ENCODE peak calls at places on chromosomes 5 and 9, in nine cellular contexts. J is GM13977, K is fibroblast of pulmonary artery, R is pancreas, Y is HFF-Myc, Q is WERI-Rb-1, D is retinal pigment epithelial cell, N is fibroblast of the aortic adventitia, G is GM12865. T is an unnamed sample.

GRCh38 chr9:13513710-13514444 is 234.4 kb upstream of the MPDZ start:
- DNase-seq in J (no peak), K (peak), R (no peak), Y (peak), Q (no peak), D (no peak), N (peak), G (no peak), T (no peak)

GRCh38 chr5:122978644-122979297 is 57.8 kb downstream of the PPIC start:
- DNase-seq in J (no peak), K (no peak), R (no peak), Y (no peak), Q (no peak), D (no peak), N (no peak), G (no peak), T (no peak)

GRCh38 chr9:136059851-136060670 is 35.0 kb downstream of the NACC2 start:
- DNase-seq in J (no peak), K (peak), R (peak), Y (peak), Q (no peak), D (peak), N (peak), G (no peak), T (no peak)

GRCh38 chr9:5632540-5632939 is 3.6 kb downstream of the RIC1 start:
- DNase-seq in J (no peak), K (no peak), R (no peak), Y (no peak), Q (no peak), D (no peak), N (no peak), G (peak), T (no peak)

GRCh38 chr9:80922544-80922943 is 766.8 kb downstream of the TLE1 start:
- DNase-seq in J (no peak), K (no peak), R (no peak), Y (no peak), Q (no peak), D (no peak), N (no peak), G (no peak), T (no peak)

GRCh38 chr5:122789461-122790171 is 14.7 kb downstream of the SNX2 start:
- DNase-seq in J (no peak), K (no peak), R (no peak), Y (no peak), Q (no peak), D (no peak), N (no peak), G (no peak), T (no peak)

GRCh38 chr9:20663133-20663532 is 20.9 kb upstream of the FOCAD start:
- DNase-seq in J (no peak), K (no peak), R (no peak), Y (no peak), Q (no peak), D (no peak), N (no peak), G (no peak), T (no peak)

GRCh38 chr5:54176066-54176835 is 134.1 kb downstream of the ARL15 start:
- DNase-seq in J (no peak), K (no peak), R (no peak), Y (no peak), Q (no peak), D (no peak), N (no peak), G (no peak), T (no peak)

GRCh38 chr9:106864533-106865143 is 1.7 kb downstream of the ZNF462 start:
- DNase-seq in J (no peak), K (peak), R (no peak), Y (no peak), Q (no peak), D (no peak), N (peak), G (no peak), T (no peak)

GRCh38 chr9:133835273-133835901 is 97.2 kb upstream of the SARDH start:
- DNase-seq in J (no peak), K (no peak), R (no peak), Y (no peak), Q (no peak), D (no peak), N (no peak), G (no peak), T (no peak)

GRCh38 chr9:22119537-22120167 is 110.5 kb upstream of the CDKN2B start:
- DNase-seq in J (no peak), K (peak), R (no peak), Y (no peak), Q (peak), D (no peak), N (peak), G (peak), T (no peak)
- TF ChIP-seq CTCF in J (peak), K (peak), R (no peak), Y (peak), Q (peak), D (peak), N (peak), G (peak), T (peak)

GRCh38 chr5:36944607-36945225 is 68.1 kb downstream of the NIPBL start:
- DNase-seq in J (peak), K (peak), R (no peak), Y (no peak), Q (no peak), D (no peak), N (peak), G (peak), T (no peak)
- TF ChIP-seq CTCF in J (peak), K (peak), R (peak), Y (peak), Q (no peak), D (peak), N (peak), G (peak), T (peak)

DNA sequence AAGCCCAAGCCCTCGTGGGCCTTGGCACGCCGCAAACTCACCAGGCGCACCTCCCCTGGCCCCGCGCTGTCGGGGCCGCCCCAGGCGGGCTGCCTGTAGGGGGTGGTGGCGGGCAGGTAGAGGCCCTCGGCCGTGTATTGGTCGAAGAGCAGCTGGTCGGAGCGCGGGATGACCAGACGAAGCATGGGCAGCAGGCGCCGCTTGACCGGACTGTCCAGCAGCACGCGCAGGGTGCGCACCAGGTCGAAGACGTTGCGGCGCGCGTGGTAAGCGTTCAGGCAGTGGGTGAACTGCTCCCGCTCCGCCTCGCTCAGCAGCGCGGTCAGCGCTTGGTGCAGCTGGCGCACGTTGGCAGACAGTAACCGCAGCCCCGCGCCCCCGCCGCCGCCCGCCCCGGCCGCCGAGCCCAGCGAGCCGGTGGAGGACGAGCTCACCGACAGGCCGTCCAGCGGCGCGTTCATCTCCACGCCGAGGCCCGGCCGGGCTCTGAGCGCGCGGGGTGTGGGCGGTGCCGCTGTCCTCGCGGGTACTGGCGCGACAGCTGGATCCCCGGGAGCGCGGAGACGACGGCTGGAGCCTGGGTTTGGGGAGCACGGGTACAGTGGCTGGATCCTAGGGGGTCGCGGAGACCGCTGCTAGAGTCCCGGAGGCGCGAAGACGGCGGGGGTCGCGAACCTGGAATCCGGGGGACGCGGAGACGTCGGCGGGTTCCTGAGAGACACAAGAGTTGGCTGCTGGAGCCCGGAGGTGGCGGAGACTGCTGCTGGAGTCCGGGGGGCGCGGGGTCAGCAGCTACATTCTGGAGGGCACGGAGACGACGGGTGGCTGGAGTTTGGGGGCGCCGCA is 709 bp downstream of the WHRN start:
- DNase-seq in J (peak), K (peak), R (peak), Y (no peak), Q (peak), D (peak), N (no peak), G (no peak), T (no peak)
- TF ChIP-seq CTCF in J (peak), K (peak), R (peak), Y (peak), Q (peak), D (peak), N (peak), G (no peak), T (peak)

GRCh38 chr9:97475079-97475478 is 26.4 kb upstream of the TMOD1 start:
- DNase-seq in J (no peak), K (no peak), R (no peak), Y (peak), Q (no peak), D (no peak), N (no peak), G (no peak), T (no peak)

GRCh38 chr9:97468658-97469448 is 32.6 kb upstream of the TMOD1 start:
- DNase-seq in J (peak), K (peak), R (peak), Y (peak), Q (peak), D (peak), N (peak), G (peak), T (no peak)

GRCh38 chr9:97474373-97474925 is 27.0 kb upstream of the TMOD1 start:
- DNase-seq in J (no peak), K (no peak), R (no peak), Y (no peak), Q (no peak), D (no peak), N (no peak), G (no peak), T (no peak)

GRCh38 chr9:97473717-97474116 is 27.7 kb upstream of the TMOD1 start:
- DNase-seq in J (no peak), K (no peak), R (no peak), Y (no peak), Q (no peak), D (no peak), N (no peak), G (no peak), T (no peak)

GRCh38 chr9:97470076-97470475 is 31.4 kb upstream of the TMOD1 start:
- DNase-seq in J (no peak), K (no peak), R (no peak), Y (no peak), Q (peak), D (no peak), N (no peak), G (peak), T (no peak)
- TF ChIP-seq CTCF in J (peak), K (peak), R (no peak), Y (peak), Q (peak), D (peak), N (no peak), G (peak), T (peak)

GRCh38 chr5:8522635-8523034 is 653.7 kb downstream of the MTRR start:
- DNase-seq in J (no peak), K (no peak), R (no peak), Y (no peak), Q (no peak), D (no peak), N (no peak), G (no peak), T (no peak)
- TF ChIP-seq CTCF in J (no peak), K (no peak), R (no peak), Y (no peak), Q (no peak), D (no peak), N (no peak), G (no peak), T (peak)

GRCh38 chr5:173201636-173202265 is 33.3 kb downstream of the NKX2-5 start:
- DNase-seq in J (no peak), K (peak), R (no peak), Y (no peak), Q (no peak), D (peak), N (peak), G (no peak), T (peak)

GRCh38 chr5:173198049-173198448 is 37.0 kb downstream of the NKX2-5 start:
- DNase-seq in J (no peak), K (no peak), R (no peak), Y (no peak), Q (no peak), D (no peak), N (no peak), G (no peak), T (no peak)

GRCh38 chr5:173197375-173197891 is 37.6 kb downstream of the NKX2-5 start:
- DNase-seq in J (no peak), K (no peak), R (no peak), Y (no peak), Q (no peak), D (no peak), N (no peak), G (no peak), T (no peak)

GRCh38 chr5:173202266-173202875 is 32.6 kb downstream of the NKX2-5 start:
- DNase-seq in J (no peak), K (no peak), R (no peak), Y (no peak), Q (no peak), D (no peak), N (no peak), G (no peak), T (no peak)

DNA sequence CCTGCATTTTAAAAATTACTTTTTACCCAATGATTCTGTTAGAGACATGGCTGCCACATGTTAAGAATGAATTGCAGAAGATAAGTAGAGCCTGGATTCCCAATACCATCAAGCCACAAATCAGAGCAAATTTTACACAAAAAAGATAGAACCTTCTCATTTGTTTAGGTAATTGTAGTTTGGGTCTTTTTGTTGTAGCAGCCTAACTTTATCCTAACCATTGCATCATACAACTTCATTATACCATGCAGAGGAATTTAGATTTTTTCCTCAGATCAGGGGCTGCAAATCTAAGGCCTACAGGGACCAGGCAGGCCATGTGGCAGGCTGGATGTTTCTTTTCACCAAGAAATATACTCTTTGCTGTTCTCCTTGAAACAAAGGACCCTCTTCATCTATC is 34.6 kb downstream of the NKX2-5 start:
- DNase-seq in J (no peak), K (no peak), R (no peak), Y (no peak), Q (no peak), D (no peak), N (no peak), G (no peak), T (no peak)
- TF ChIP-seq CTCF in J (no peak), K (no peak), R (no peak), Y (no peak), Q (no peak), D (no peak), N (no peak), G (no peak), T (no peak)

GRCh38 chr9:93302586-93303257 is 118.8 kb downstream of the WNK2 start:
- DNase-seq in J (peak), K (peak), R (peak), Y (peak), Q (peak), D (peak), N (peak), G (peak), T (no peak)

GRCh38 chr9:93303258-93303771 is 119.4 kb downstream of the WNK2 start:
- DNase-seq in J (peak), K (no peak), R (no peak), Y (no peak), Q (no peak), D (no peak), N (no peak), G (no peak), T (no peak)

GRCh38 chr9:93304574-93305496 is 120.9 kb downstream of the WNK2 start:
- DNase-seq in J (peak), K (peak), R (peak), Y (peak), Q (peak), D (no peak), N (peak), G (peak), T (no peak)

GRCh38 chr9:93305497-93306020 is 121.6 kb downstream of the WNK2 start:
- DNase-seq in J (no peak), K (no peak), R (no peak), Y (no peak), Q (no peak), D (no peak), N (no peak), G (no peak), T (no peak)

DNA sequence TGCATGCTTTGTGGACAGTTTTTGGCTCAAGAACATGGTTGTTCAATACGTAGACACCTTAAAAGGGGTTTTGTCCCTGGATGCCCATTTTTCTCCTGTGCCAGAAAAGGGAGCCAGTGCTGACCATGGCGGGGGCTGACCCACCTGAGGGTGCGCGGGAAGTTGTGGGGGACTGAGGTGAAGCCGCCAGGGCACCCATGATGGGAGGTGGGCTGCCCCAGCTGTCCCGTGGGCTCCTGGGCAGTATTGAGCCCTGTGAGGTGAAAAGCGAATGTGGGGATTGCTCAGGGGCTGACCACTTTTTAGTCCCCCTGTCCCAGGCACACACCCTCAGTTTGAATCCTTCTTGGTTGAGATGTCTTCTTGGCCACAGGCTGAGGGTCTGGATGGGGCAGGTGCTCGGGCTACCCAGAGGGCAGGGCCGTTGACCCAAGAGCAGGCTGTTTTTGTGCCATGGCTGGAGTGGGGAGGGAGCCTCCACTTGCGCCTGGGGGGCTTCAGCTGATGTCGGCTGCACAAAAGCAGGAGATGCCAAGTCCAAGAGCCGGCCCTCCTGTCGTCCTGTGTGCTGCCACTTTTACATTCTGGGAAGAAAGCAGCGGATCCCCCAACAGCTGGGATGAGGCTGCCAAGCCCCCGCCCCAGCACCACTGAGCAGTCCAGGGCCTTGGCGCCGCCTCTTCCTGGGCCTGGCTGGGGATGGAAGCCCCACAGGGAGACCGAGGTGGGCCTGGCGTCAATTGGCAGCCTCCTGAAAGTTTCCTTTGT is 120.1 kb downstream of the WNK2 start:
- DNase-seq in J (peak), K (no peak), R (peak), Y (no peak), Q (no peak), D (no peak), N (no peak), G (no peak), T (no peak)
- TF ChIP-seq CTCF in J (no peak), K (no peak), R (no peak), Y (no peak), Q (no peak), D (no peak), N (no peak), G (no peak), T (no peak)

DNA sequence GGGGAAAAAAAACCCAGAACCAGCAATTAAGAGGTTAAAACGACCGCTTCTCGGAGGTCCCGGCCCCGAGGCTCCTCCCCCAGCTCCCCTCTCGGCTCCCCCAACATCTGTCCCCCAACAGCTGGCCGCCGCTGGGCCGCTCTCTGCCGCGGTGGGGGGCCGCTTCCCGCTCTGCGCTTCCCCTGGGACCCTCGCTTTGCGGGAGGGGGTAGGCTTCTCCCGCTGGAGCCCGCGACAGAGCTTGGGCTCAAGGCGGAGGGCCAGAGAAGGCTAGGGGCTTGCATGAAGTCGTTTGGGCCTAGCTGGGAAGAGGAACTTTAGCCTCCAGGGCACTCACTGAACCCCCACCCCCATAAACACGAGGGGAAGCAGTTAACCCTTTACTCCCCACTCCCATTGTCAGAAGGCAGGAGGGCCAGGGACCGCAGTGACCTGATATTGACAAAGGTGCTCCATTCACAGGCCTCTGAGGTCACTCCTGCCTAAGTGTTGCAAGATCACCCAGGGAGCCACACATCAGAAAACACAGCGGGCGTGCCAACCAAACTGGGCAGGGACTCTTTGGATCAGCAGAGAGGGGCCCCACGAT is 7.4 kb downstream of the LHX6 start:
- DNase-seq in J (peak), K (no peak), R (no peak), Y (no peak), Q (no peak), D (no peak), N (no peak), G (no peak), T (no peak)
- TF ChIP-seq CTCF in J (no peak), K (no peak), R (no peak), Y (no peak), Q (no peak), D (no peak), N (no peak), G (no peak), T (no peak)

GRCh38 chr9:69671904-69672827 is at the start of gene APBA1:
- DNase-seq in J (peak), K (peak), R (peak), Y (no peak), Q (peak), D (no peak), N (peak), G (peak), T (no peak)
- TF ChIP-seq CTCF in J (no peak), K (no peak), R (no peak), Y (no peak), Q (peak), D (no peak), N (no peak), G (no peak), T (no peak)

DNA sequence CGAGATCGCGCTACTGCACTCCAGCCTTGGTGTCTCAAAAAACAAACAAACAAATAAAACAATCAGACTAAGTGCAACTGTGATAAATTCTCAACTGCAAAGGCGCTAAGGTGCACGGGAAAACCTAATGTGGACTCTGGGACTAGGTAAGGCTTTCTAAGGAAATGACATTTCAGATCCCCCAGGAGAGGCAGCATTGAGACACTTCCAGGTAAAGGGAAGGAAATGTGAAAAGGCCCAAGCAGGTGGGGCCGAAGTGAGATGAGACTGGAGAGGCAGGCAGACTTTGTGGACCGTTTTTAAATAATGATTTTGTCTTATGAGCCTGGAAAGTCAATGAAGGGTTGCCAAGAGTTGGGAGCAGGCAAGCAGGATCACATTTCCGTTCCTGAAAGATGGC is 1.9 kb upstream of the APBA1 start:
- DNase-seq in J (no peak), K (no peak), R (no peak), Y (no peak), Q (peak), D (no peak), N (peak), G (no peak), T (no peak)
- TF ChIP-seq CTCF in J (no peak), K (no peak), R (no peak), Y (no peak), Q (peak), D (peak), N (no peak), G (no peak), T (peak)

T was measured in epithelial cell of proximal tubule.